ENCODE peak calls at places on chromosome 14, in four cellular contexts. One of them, this sample, is unnamed.

GRCh38 chr14:97377550-97377949 is 580.4 kb downstream of the VRK1 start:
- DNase-seq in IMR-90: no peak
- DNase-seq in mesendoderm: peak; percentile 6
- DNase-seq in trophoblast cell: no peak
- DNase-seq in this sample: no peak

GRCh38 chr14:96167224-96168148 is 37.2 kb upstream of the BDKRB2 start:
- DNase-seq in mesendoderm: peak; percentile 40
- DNase-seq in trophoblast cell: peak; percentile 39
- DNase-seq in IMR-90: peak; percentile 95
- DNase-seq in this sample: no peak

GRCh38 chr14:105440554-105440900 is 20.9 kb downstream of the MTA1 start:
- DNase-seq in mesendoderm: no peak
- DNase-seq in trophoblast cell: no peak
- DNase-seq in IMR-90: no peak
- DNase-seq in this sample: no peak

GRCh38 chr14:58739674-58740073 is 101.9 kb downstream of the DACT1 start:
- DNase-seq in trophoblast cell: no peak
- DNase-seq in mesendoderm: no peak
- DNase-seq in IMR-90: no peak
- DNase-seq in this sample: no peak

GRCh38 chr14:80455031-80455430 is 243.7 kb upstream of the DIO2 start:
- DNase-seq in trophoblast cell: no peak
- DNase-seq in mesendoderm: no peak
- DNase-seq in IMR-90: no peak
- DNase-seq in this sample: no peak

GRCh38 chr14:89060191-89060590 is 235.7 kb downstream of the TTC8 start:
- DNase-seq in trophoblast cell: no peak
- DNase-seq in mesendoderm: no peak
- DNase-seq in IMR-90: peak; percentile 3
- DNase-seq in this sample: no peak

GRCh38 chr14:80003138-80003537 is 208.2 kb downstream of the DIO2 start:
- DNase-seq in mesendoderm: no peak
- DNase-seq in IMR-90: peak; percentile 67
- DNase-seq in trophoblast cell: peak; percentile 28
- DNase-seq in this sample: no peak

GRCh38 chr14:48398675-48399282 is 723.4 kb upstream of the MDGA2 start:
- DNase-seq in mesendoderm: peak; percentile 78
- DNase-seq in trophoblast cell: peak; percentile 60
- DNase-seq in IMR-90: peak; percentile 47
- DNase-seq in this sample: peak; percentile 30

GRCh38 chr14:52328286-52328685 is 14.2 kb downstream of the PTGER2 start:
- DNase-seq in trophoblast cell: no peak
- DNase-seq in mesendoderm: no peak
- DNase-seq in IMR-90: peak; percentile 88
- DNase-seq in this sample: no peak

GRCh38 chr14:23319746-23320583 is 1.3 kb upstream of the PABPN1 start:
- DNase-seq in trophoblast cell: no peak
- DNase-seq in mesendoderm: no peak
- DNase-seq in IMR-90: no peak
- DNase-seq in this sample: no peak
- H3K4ac ChIP-seq in trophoblast cell: peak overlapping the region; percentile 37
- H3K4ac ChIP-seq in mesendoderm: peak overlapping the region; percentile 44
- H3K4ac ChIP-seq in IMR-90: peak overlapping the region; percentile 87
- H3K4ac ChIP-seq in this sample: peak overlapping the region; percentile 26

GRCh38 chr14:103109789-103110415 is 13.4 kb upstream of the TNFAIP2 start:
- DNase-seq in trophoblast cell: peak; percentile 97
- DNase-seq in mesendoderm: peak; percentile 93
- DNase-seq in IMR-90: peak; percentile 90
- DNase-seq in this sample: no peak
- H3K18ac ChIP-seq in trophoblast cell: peak overlapping the region; percentile 77
- H3K18ac ChIP-seq in mesendoderm: peak overlapping the region; percentile 63
- H3K18ac ChIP-seq in IMR-90: peak overlapping the region; percentile 94
- H3K18ac ChIP-seq in this sample: peak overlapping the region; percentile 89

GRCh38 chr14:77299776-77300175 is 20.9 kb downstream of the POMT2 start:
- DNase-seq in IMR-90: no peak
- DNase-seq in trophoblast cell: no peak
- DNase-seq in mesendoderm: no peak
- DNase-seq in this sample: no peak

GRCh38 chr14:77296906-77297305 is 23.8 kb downstream of the POMT2 start:
- DNase-seq in IMR-90: no peak
- DNase-seq in mesendoderm: no peak
- DNase-seq in trophoblast cell: no peak
- DNase-seq in this sample: no peak

GRCh38 chr14:77302926-77303325 is 17.8 kb downstream of the POMT2 start:
- DNase-seq in mesendoderm: peak; percentile 78
- DNase-seq in IMR-90: peak; percentile 77
- DNase-seq in trophoblast cell: peak; percentile 32
- DNase-seq in this sample: no peak

GRCh38 chr14:77303417-77304156 is 17.1 kb downstream of the POMT2 start:
- DNase-seq in trophoblast cell: peak; percentile 79
- DNase-seq in mesendoderm: peak; percentile 86
- DNase-seq in IMR-90: peak; percentile 97
- DNase-seq in this sample: no peak

GRCh38 chr14:77301103-77301502 is 19.6 kb downstream of the POMT2 start:
- DNase-seq in mesendoderm: peak; percentile 93
- DNase-seq in IMR-90: peak; percentile 85
- DNase-seq in trophoblast cell: peak; percentile 90
- DNase-seq in this sample: peak; percentile 66
- H3K36me3 ChIP-seq in mesendoderm: peaks cover 5% of the 10 kb centered on the region
- H3K36me3 ChIP-seq in IMR-90: peaks cover 9% of the 10 kb centered on the region
- H3K36me3 ChIP-seq in trophoblast cell: peaks cover 12% of the 10 kb centered on the region
- H3K36me3 ChIP-seq in this sample: peaks cover 96% of the 10 kb centered on the region

GRCh38 chr14:22597771-22598098 is 365 bp upstream of the ABHD4 start:
- DNase-seq in IMR-90: no peak
- DNase-seq in trophoblast cell: peak; percentile 28
- DNase-seq in mesendoderm: no peak
- DNase-seq in this sample: no peak
- H3K4ac ChIP-seq in IMR-90: peak overlapping the region; percentile 25
- H3K4ac ChIP-seq in trophoblast cell: no peak overlapping the region
- H3K4ac ChIP-seq in mesendoderm: no peak overlapping the region
- H3K4ac ChIP-seq in this sample: no peak overlapping the region

GRCh38 chr14:68467425-68467824 is 325.4 kb downstream of the ZFP36L1 start:
- DNase-seq in mesendoderm: no peak
- DNase-seq in IMR-90: no peak
- DNase-seq in trophoblast cell: no peak
- DNase-seq in this sample: no peak

GRCh38 chr14:68466491-68466977 is 326.3 kb downstream of the ZFP36L1 start:
- DNase-seq in IMR-90: peak; percentile 92
- DNase-seq in mesendoderm: no peak
- DNase-seq in trophoblast cell: peak; percentile 89
- DNase-seq in this sample: no peak

GRCh38 chr14:68469208-68469713 is 323.6 kb downstream of the ZFP36L1 start:
- DNase-seq in trophoblast cell: no peak
- DNase-seq in IMR-90: no peak
- DNase-seq in mesendoderm: no peak
- DNase-seq in this sample: no peak

GRCh38 chr14:68470361-68470760 is 322.5 kb downstream of the ZFP36L1 start:
- DNase-seq in mesendoderm: no peak
- DNase-seq in trophoblast cell: peak; percentile 34
- DNase-seq in IMR-90: no peak
- DNase-seq in this sample: no peak

DNA sequence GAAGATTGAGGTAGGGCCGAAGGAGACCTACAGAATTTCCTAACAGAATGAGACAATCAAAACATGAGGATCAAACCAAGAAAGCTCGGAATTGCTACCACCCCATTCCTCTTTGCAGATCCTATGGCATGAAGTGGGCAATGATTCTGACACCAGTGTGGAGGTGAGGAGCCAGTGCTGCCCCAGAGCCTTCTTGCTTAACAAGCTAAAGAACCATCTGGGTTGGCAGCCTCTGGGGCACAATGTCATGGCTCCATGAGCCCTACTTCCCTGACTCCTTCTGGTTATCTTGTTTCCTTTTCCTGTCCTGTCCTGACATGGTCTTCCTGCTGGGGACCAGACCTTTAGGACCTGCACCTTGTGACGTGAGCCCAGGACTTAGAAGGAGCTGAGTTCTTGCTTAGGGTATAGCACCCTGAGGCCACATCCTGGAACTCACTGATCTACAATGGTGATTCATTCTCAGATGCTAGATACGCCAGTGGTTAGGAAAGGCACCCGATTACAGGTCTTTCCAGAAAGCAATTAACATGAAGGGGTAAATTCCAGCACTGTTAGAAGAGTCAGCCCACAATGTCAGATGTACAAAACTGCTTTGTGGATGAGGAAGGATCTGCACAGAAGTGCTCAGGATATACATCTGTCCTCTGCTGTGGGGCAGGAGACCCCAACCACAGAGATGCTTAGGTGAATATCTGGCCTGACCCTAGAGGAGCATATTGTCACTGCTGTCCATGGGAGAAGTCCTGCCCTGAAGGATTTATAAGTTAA is 324.2 kb downstream of the ZFP36L1 start:
- DNase-seq in mesendoderm: no peak
- DNase-seq in trophoblast cell: peak; percentile 95
- DNase-seq in IMR-90: no peak
- DNase-seq in this sample: no peak
- H3K18ac ChIP-seq in mesendoderm: no peak overlapping the region
- H3K18ac ChIP-seq in trophoblast cell: peak overlapping the region; percentile 68
- H3K18ac ChIP-seq in IMR-90: peak overlapping the region; percentile 15
- H3K18ac ChIP-seq in this sample: peak overlapping the region; percentile 2